ENCODE peak calls at places on chromosomes 13 and 19, in eight cellular contexts. One of them, this sample, is unnamed.

GRCh38 chr13:108985166-108985565 is 355.8 kb downstream of the MYO16 start:
- DNase-seq in T-helper 1 cell: no peak
- DNase-seq in stimulated activated CD8-positive, alpha-beta memory T cell treated with anti-CD3 and anti-CD28 coated beads, Interleukin-4, amount 100 ng/mL, for 48 hours: no peak
- DNase-seq in stimulated activated CD4-positive, alpha-beta T cell treated with anti-CD3 and anti-CD28 coated beads, Interleukin-15, amount 100 ng/mL, for 1 hour: no peak
- DNase-seq in right atrium auricular region: no peak
- DNase-seq in heart left ventricle: no peak
- DNase-seq in left cardiac atrium: no peak
- DNase-seq in COLO829: no peak
- DNase-seq in this sample: no peak

GRCh38 chr19:38650180-38650775 is 2.8 kb downstream of the ACTN4 start:
- DNase-seq in stimulated activated CD4-positive, alpha-beta T cell treated with anti-CD3 and anti-CD28 coated beads, Interleukin-15, amount 100 ng/mL, for 1 hour: no peak
- DNase-seq in COLO829: no peak
- DNase-seq in stimulated activated CD8-positive, alpha-beta memory T cell treated with anti-CD3 and anti-CD28 coated beads, Interleukin-4, amount 100 ng/mL, for 48 hours: no peak
- DNase-seq in right atrium auricular region: no peak
- DNase-seq in T-helper 1 cell: no peak
- DNase-seq in left cardiac atrium: no peak
- DNase-seq in heart left ventricle: no peak
- DNase-seq in this sample: no peak

GRCh38 chr13:49567501-49567900 is 17.9 kb downstream of the RCBTB1 start:
- DNase-seq in COLO829: no peak
- DNase-seq in right atrium auricular region: no peak
- DNase-seq in left cardiac atrium: no peak
- DNase-seq in stimulated activated CD8-positive, alpha-beta memory T cell treated with anti-CD3 and anti-CD28 coated beads, Interleukin-4, amount 100 ng/mL, for 48 hours: no peak
- DNase-seq in T-helper 1 cell: no peak
- DNase-seq in stimulated activated CD4-positive, alpha-beta T cell treated with anti-CD3 and anti-CD28 coated beads, Interleukin-15, amount 100 ng/mL, for 1 hour: no peak
- DNase-seq in heart left ventricle: no peak
- DNase-seq in this sample: no peak

GRCh38 chr19:4534836-4535658 is at the start of gene PLIN5:
- DNase-seq in right atrium auricular region: peak; percentile 66
- DNase-seq in stimulated activated CD8-positive, alpha-beta memory T cell treated with anti-CD3 and anti-CD28 coated beads, Interleukin-4, amount 100 ng/mL, for 48 hours: peak; percentile 74
- DNase-seq in COLO829: peak; percentile 92
- DNase-seq in T-helper 1 cell: no peak
- DNase-seq in heart left ventricle: peak; percentile 79
- DNase-seq in left cardiac atrium: peak; percentile 86
- DNase-seq in stimulated activated CD4-positive, alpha-beta T cell treated with anti-CD3 and anti-CD28 coated beads, Interleukin-15, amount 100 ng/mL, for 1 hour: no peak
- DNase-seq in this sample: peak; percentile 44

GRCh38 chr13:75258159-75258782 is 223.7 kb downstream of the TBC1D4 start:
- DNase-seq in heart left ventricle: no peak
- DNase-seq in right atrium auricular region: no peak
- DNase-seq in T-helper 1 cell: no peak
- DNase-seq in stimulated activated CD4-positive, alpha-beta T cell treated with anti-CD3 and anti-CD28 coated beads, Interleukin-15, amount 100 ng/mL, for 1 hour: no peak
- DNase-seq in COLO829: peak; percentile 17
- DNase-seq in left cardiac atrium: no peak
- DNase-seq in stimulated activated CD8-positive, alpha-beta memory T cell treated with anti-CD3 and anti-CD28 coated beads, Interleukin-4, amount 100 ng/mL, for 48 hours: no peak
- DNase-seq in this sample: peak; percentile 37

GRCh38 chr19:10655457-10656312 is 1.5 kb downstream of the ILF3 start:
- DNase-seq in stimulated activated CD4-positive, alpha-beta T cell treated with anti-CD3 and anti-CD28 coated beads, Interleukin-15, amount 100 ng/mL, for 1 hour: no peak
- DNase-seq in stimulated activated CD8-positive, alpha-beta memory T cell treated with anti-CD3 and anti-CD28 coated beads, Interleukin-4, amount 100 ng/mL, for 48 hours: peak; percentile 34
- DNase-seq in heart left ventricle: no peak
- DNase-seq in T-helper 1 cell: no peak
- DNase-seq in right atrium auricular region: no peak
- DNase-seq in left cardiac atrium: no peak
- DNase-seq in COLO829: no peak
- DNase-seq in this sample: no peak

GRCh38 chr13:99312493-99312883 is 5.3 kb upstream of the GPR183 start:
- DNase-seq in heart left ventricle: peak; percentile 61
- DNase-seq in T-helper 1 cell: no peak
- DNase-seq in left cardiac atrium: peak; percentile 62
- DNase-seq in COLO829: no peak
- DNase-seq in stimulated activated CD4-positive, alpha-beta T cell treated with anti-CD3 and anti-CD28 coated beads, Interleukin-15, amount 100 ng/mL, for 1 hour: no peak
- DNase-seq in stimulated activated CD8-positive, alpha-beta memory T cell treated with anti-CD3 and anti-CD28 coated beads, Interleukin-4, amount 100 ng/mL, for 48 hours: no peak
- DNase-seq in right atrium auricular region: peak; percentile 85
- DNase-seq in this sample: peak; percentile 81

GRCh38 chr13:59437902-59438301 is 725.8 kb downstream of the DIAPH3 start:
- DNase-seq in right atrium auricular region: no peak
- DNase-seq in stimulated activated CD4-positive, alpha-beta T cell treated with anti-CD3 and anti-CD28 coated beads, Interleukin-15, amount 100 ng/mL, for 1 hour: no peak
- DNase-seq in T-helper 1 cell: no peak
- DNase-seq in COLO829: no peak
- DNase-seq in left cardiac atrium: no peak
- DNase-seq in heart left ventricle: no peak
- DNase-seq in stimulated activated CD8-positive, alpha-beta memory T cell treated with anti-CD3 and anti-CD28 coated beads, Interleukin-4, amount 100 ng/mL, for 48 hours: no peak
- DNase-seq in this sample: no peak

GRCh38 chr13:79772811-79773210 is 291.9 kb downstream of the NDFIP2 start:
- DNase-seq in left cardiac atrium: no peak
- DNase-seq in COLO829: no peak
- DNase-seq in heart left ventricle: no peak
- DNase-seq in right atrium auricular region: no peak
- DNase-seq in stimulated activated CD8-positive, alpha-beta memory T cell treated with anti-CD3 and anti-CD28 coated beads, Interleukin-4, amount 100 ng/mL, for 48 hours: no peak
- DNase-seq in stimulated activated CD4-positive, alpha-beta T cell treated with anti-CD3 and anti-CD28 coated beads, Interleukin-15, amount 100 ng/mL, for 1 hour: no peak
- DNase-seq in T-helper 1 cell: no peak
- DNase-seq in this sample: no peak

GRCh38 chr13:51849145-51850101 is 4.4 kb upstream of the TMEM272 start:
- DNase-seq in COLO829: peak; percentile 43
- DNase-seq in right atrium auricular region: no peak
- DNase-seq in T-helper 1 cell: no peak
- DNase-seq in stimulated activated CD4-positive, alpha-beta T cell treated with anti-CD3 and anti-CD28 coated beads, Interleukin-15, amount 100 ng/mL, for 1 hour: no peak
- DNase-seq in left cardiac atrium: no peak
- DNase-seq in stimulated activated CD8-positive, alpha-beta memory T cell treated with anti-CD3 and anti-CD28 coated beads, Interleukin-4, amount 100 ng/mL, for 48 hours: peak; percentile 70
- DNase-seq in heart left ventricle: no peak
- DNase-seq in this sample: no peak

GRCh38 chr13:113545455-113545930 is 39.1 kb upstream of the TFDP1 start:
- DNase-seq in stimulated activated CD8-positive, alpha-beta memory T cell treated with anti-CD3 and anti-CD28 coated beads, Interleukin-4, amount 100 ng/mL, for 48 hours: no peak
- DNase-seq in left cardiac atrium: no peak
- DNase-seq in right atrium auricular region: no peak
- DNase-seq in T-helper 1 cell: no peak
- DNase-seq in COLO829: no peak
- DNase-seq in heart left ventricle: peak; percentile 20
- DNase-seq in stimulated activated CD4-positive, alpha-beta T cell treated with anti-CD3 and anti-CD28 coated beads, Interleukin-15, amount 100 ng/mL, for 1 hour: no peak
- DNase-seq in this sample: no peak

GRCh38 chr13:46679369-46680180 is 117.4 kb downstream of the ESD start:
- DNase-seq in T-helper 1 cell: no peak
- DNase-seq in stimulated activated CD8-positive, alpha-beta memory T cell treated with anti-CD3 and anti-CD28 coated beads, Interleukin-4, amount 100 ng/mL, for 48 hours: peak; percentile 36
- DNase-seq in stimulated activated CD4-positive, alpha-beta T cell treated with anti-CD3 and anti-CD28 coated beads, Interleukin-15, amount 100 ng/mL, for 1 hour: no peak
- DNase-seq in left cardiac atrium: no peak
- DNase-seq in COLO829: no peak
- DNase-seq in right atrium auricular region: no peak
- DNase-seq in heart left ventricle: no peak
- DNase-seq in this sample: no peak

GRCh38 chr13:32791545-32792172 is 205.4 kb downstream of the PDS5B start:
- DNase-seq in T-helper 1 cell: no peak
- DNase-seq in stimulated activated CD8-positive, alpha-beta memory T cell treated with anti-CD3 and anti-CD28 coated beads, Interleukin-4, amount 100 ng/mL, for 48 hours: peak; percentile 45
- DNase-seq in COLO829: no peak
- DNase-seq in heart left ventricle: no peak
- DNase-seq in left cardiac atrium: no peak
- DNase-seq in right atrium auricular region: no peak
- DNase-seq in stimulated activated CD4-positive, alpha-beta T cell treated with anti-CD3 and anti-CD28 coated beads, Interleukin-15, amount 100 ng/mL, for 1 hour: no peak
- DNase-seq in this sample: no peak

GRCh38 chr19:41422955-41423354 is 4.2 kb downstream of the B3GNT8 start:
- DNase-seq in stimulated activated CD4-positive, alpha-beta T cell treated with anti-CD3 and anti-CD28 coated beads, Interleukin-15, amount 100 ng/mL, for 1 hour: no peak
- DNase-seq in COLO829: no peak
- DNase-seq in heart left ventricle: no peak
- DNase-seq in right atrium auricular region: no peak
- DNase-seq in left cardiac atrium: no peak
- DNase-seq in stimulated activated CD8-positive, alpha-beta memory T cell treated with anti-CD3 and anti-CD28 coated beads, Interleukin-4, amount 100 ng/mL, for 48 hours: no peak
- DNase-seq in T-helper 1 cell: no peak
- DNase-seq in this sample: no peak

GRCh38 chr13:35881360-35881759 is 249.8 kb downstream of the DCLK1 start:
- DNase-seq in left cardiac atrium: no peak
- DNase-seq in stimulated activated CD4-positive, alpha-beta T cell treated with anti-CD3 and anti-CD28 coated beads, Interleukin-15, amount 100 ng/mL, for 1 hour: no peak
- DNase-seq in right atrium auricular region: no peak
- DNase-seq in stimulated activated CD8-positive, alpha-beta memory T cell treated with anti-CD3 and anti-CD28 coated beads, Interleukin-4, amount 100 ng/mL, for 48 hours: no peak
- DNase-seq in COLO829: no peak
- DNase-seq in heart left ventricle: no peak
- DNase-seq in T-helper 1 cell: no peak
- DNase-seq in this sample: no peak

GRCh38 chr19:4373601-4374441 is 26.5 kb downstream of the SH3GL1 start:
- DNase-seq in heart left ventricle: peak; percentile 61
- DNase-seq in stimulated activated CD4-positive, alpha-beta T cell treated with anti-CD3 and anti-CD28 coated beads, Interleukin-15, amount 100 ng/mL, for 1 hour: no peak
- DNase-seq in right atrium auricular region: peak; percentile 87
- DNase-seq in left cardiac atrium: peak; percentile 65
- DNase-seq in T-helper 1 cell: no peak
- DNase-seq in COLO829: no peak
- DNase-seq in stimulated activated CD8-positive, alpha-beta memory T cell treated with anti-CD3 and anti-CD28 coated beads, Interleukin-4, amount 100 ng/mL, for 48 hours: no peak
- DNase-seq in this sample: no peak

GRCh38 chr13:111589321-111589720 is 268.9 kb downstream of the TEX29 start:
- DNase-seq in stimulated activated CD8-positive, alpha-beta memory T cell treated with anti-CD3 and anti-CD28 coated beads, Interleukin-4, amount 100 ng/mL, for 48 hours: no peak
- DNase-seq in heart left ventricle: no peak
- DNase-seq in right atrium auricular region: no peak
- DNase-seq in COLO829: no peak
- DNase-seq in left cardiac atrium: no peak
- DNase-seq in T-helper 1 cell: no peak
- DNase-seq in stimulated activated CD4-positive, alpha-beta T cell treated with anti-CD3 and anti-CD28 coated beads, Interleukin-15, amount 100 ng/mL, for 1 hour: no peak
- DNase-seq in this sample: no peak

GRCh38 chr13:43360911-43361605 is 337.7 kb downstream of the DNAJC15 start:
- DNase-seq in stimulated activated CD8-positive, alpha-beta memory T cell treated with anti-CD3 and anti-CD28 coated beads, Interleukin-4, amount 100 ng/mL, for 48 hours: no peak
- DNase-seq in heart left ventricle: no peak
- DNase-seq in COLO829: peak; percentile 66
- DNase-seq in left cardiac atrium: no peak
- DNase-seq in T-helper 1 cell: no peak
- DNase-seq in stimulated activated CD4-positive, alpha-beta T cell treated with anti-CD3 and anti-CD28 coated beads, Interleukin-15, amount 100 ng/mL, for 1 hour: no peak
- DNase-seq in right atrium auricular region: no peak
- DNase-seq in this sample: no peak

GRCh38 chr19:34482380-34483250 is 1.1 kb downstream of the WTIP start:
- DNase-seq in stimulated activated CD4-positive, alpha-beta T cell treated with anti-CD3 and anti-CD28 coated beads, Interleukin-15, amount 100 ng/mL, for 1 hour: no peak
- DNase-seq in right atrium auricular region: no peak
- DNase-seq in stimulated activated CD8-positive, alpha-beta memory T cell treated with anti-CD3 and anti-CD28 coated beads, Interleukin-4, amount 100 ng/mL, for 48 hours: no peak
- DNase-seq in T-helper 1 cell: no peak
- DNase-seq in heart left ventricle: no peak
- DNase-seq in COLO829: no peak
- DNase-seq in left cardiac atrium: peak; percentile 61
- DNase-seq in this sample: no peak

GRCh38 chr19:46861691-46862503 is 1.1 kb downstream of the ARHGAP35 start:
- DNase-seq in stimulated activated CD4-positive, alpha-beta T cell treated with anti-CD3 and anti-CD28 coated beads, Interleukin-15, amount 100 ng/mL, for 1 hour: no peak
- DNase-seq in left cardiac atrium: no peak
- DNase-seq in T-helper 1 cell: no peak
- DNase-seq in heart left ventricle: peak; percentile 25
- DNase-seq in stimulated activated CD8-positive, alpha-beta memory T cell treated with anti-CD3 and anti-CD28 coated beads, Interleukin-4, amount 100 ng/mL, for 48 hours: peak; percentile 32
- DNase-seq in COLO829: no peak
- DNase-seq in right atrium auricular region: no peak
- DNase-seq in this sample: no peak

GRCh38 chr13:88908896-88909535 is 1237.8 kb downstream of the SLITRK5 start:
- DNase-seq in stimulated activated CD4-positive, alpha-beta T cell treated with anti-CD3 and anti-CD28 coated beads, Interleukin-15, amount 100 ng/mL, for 1 hour: no peak
- DNase-seq in left cardiac atrium: peak; percentile 19
- DNase-seq in right atrium auricular region: no peak
- DNase-seq in T-helper 1 cell: no peak
- DNase-seq in stimulated activated CD8-positive, alpha-beta memory T cell treated with anti-CD3 and anti-CD28 coated beads, Interleukin-4, amount 100 ng/mL, for 48 hours: no peak
- DNase-seq in heart left ventricle: no peak
- DNase-seq in COLO829: peak; percentile 15
- DNase-seq in this sample: peak; percentile 99

GRCh38 chr13:100156786-100157185 is 67.9 kb downstream of the PCCA start:
- DNase-seq in stimulated activated CD8-positive, alpha-beta memory T cell treated with anti-CD3 and anti-CD28 coated beads, Interleukin-4, amount 100 ng/mL, for 48 hours: no peak
- DNase-seq in COLO829: no peak
- DNase-seq in T-helper 1 cell: no peak
- DNase-seq in right atrium auricular region: no peak
- DNase-seq in heart left ventricle: no peak
- DNase-seq in stimulated activated CD4-positive, alpha-beta T cell treated with anti-CD3 and anti-CD28 coated beads, Interleukin-15, amount 100 ng/mL, for 1 hour: no peak
- DNase-seq in left cardiac atrium: no peak
- DNase-seq in this sample: no peak

GRCh38 chr19:51807111-51807701 is 12.2 kb downstream of the FPR3 start:
- DNase-seq in COLO829: no peak
- DNase-seq in stimulated activated CD8-positive, alpha-beta memory T cell treated with anti-CD3 and anti-CD28 coated beads, Interleukin-4, amount 100 ng/mL, for 48 hours: no peak
- DNase-seq in right atrium auricular region: no peak
- DNase-seq in stimulated activated CD4-positive, alpha-beta T cell treated with anti-CD3 and anti-CD28 coated beads, Interleukin-15, amount 100 ng/mL, for 1 hour: no peak
- DNase-seq in heart left ventricle: no peak
- DNase-seq in T-helper 1 cell: no peak
- DNase-seq in left cardiac atrium: no peak
- DNase-seq in this sample: no peak

GRCh38 chr19:58183822-58184215 is 958 bp downstream of the ZNF274 start:
- DNase-seq in COLO829: no peak
- DNase-seq in right atrium auricular region: no peak
- DNase-seq in stimulated activated CD4-positive, alpha-beta T cell treated with anti-CD3 and anti-CD28 coated beads, Interleukin-15, amount 100 ng/mL, for 1 hour: no peak
- DNase-seq in stimulated activated CD8-positive, alpha-beta memory T cell treated with anti-CD3 and anti-CD28 coated beads, Interleukin-4, amount 100 ng/mL, for 48 hours: no peak
- DNase-seq in T-helper 1 cell: no peak
- DNase-seq in heart left ventricle: no peak
- DNase-seq in left cardiac atrium: no peak
- DNase-seq in this sample: no peak

GRCh38 chr13:27505792-27506191 is 55.4 kb upstream of the MTIF3 start:
- DNase-seq in left cardiac atrium: no peak
- DNase-seq in stimulated activated CD4-positive, alpha-beta T cell treated with anti-CD3 and anti-CD28 coated beads, Interleukin-15, amount 100 ng/mL, for 1 hour: no peak
- DNase-seq in stimulated activated CD8-positive, alpha-beta memory T cell treated with anti-CD3 and anti-CD28 coated beads, Interleukin-4, amount 100 ng/mL, for 48 hours: no peak
- DNase-seq in right atrium auricular region: no peak
- DNase-seq in COLO829: no peak
- DNase-seq in heart left ventricle: no peak
- DNase-seq in T-helper 1 cell: no peak
- DNase-seq in this sample: no peak

GRCh38 chr19:24074720-24075119 is 12.3 kb upstream of the ZNF254 start:
- DNase-seq in COLO829: no peak
- DNase-seq in heart left ventricle: no peak
- DNase-seq in stimulated activated CD8-positive, alpha-beta memory T cell treated with anti-CD3 and anti-CD28 coated beads, Interleukin-4, amount 100 ng/mL, for 48 hours: no peak
- DNase-seq in T-helper 1 cell: no peak
- DNase-seq in stimulated activated CD4-positive, alpha-beta T cell treated with anti-CD3 and anti-CD28 coated beads, Interleukin-15, amount 100 ng/mL, for 1 hour: no peak
- DNase-seq in left cardiac atrium: no peak
- DNase-seq in right atrium auricular region: no peak
- DNase-seq in this sample: no peak

GRCh38 chr13:35512271-35512920 is 35.9 kb upstream of the MAB21L1 start:
- DNase-seq in COLO829: no peak
- DNase-seq in stimulated activated CD8-positive, alpha-beta memory T cell treated with anti-CD3 and anti-CD28 coated beads, Interleukin-4, amount 100 ng/mL, for 48 hours: no peak
- DNase-seq in heart left ventricle: no peak
- DNase-seq in T-helper 1 cell: no peak
- DNase-seq in left cardiac atrium: no peak
- DNase-seq in stimulated activated CD4-positive, alpha-beta T cell treated with anti-CD3 and anti-CD28 coated beads, Interleukin-15, amount 100 ng/mL, for 1 hour: no peak
- DNase-seq in right atrium auricular region: peak; percentile 63
- DNase-seq in this sample: no peak

GRCh38 chr19:38977445-38978314 is 2.1 kb upstream of the FBXO17 start:
- DNase-seq in T-helper 1 cell: no peak
- DNase-seq in stimulated activated CD4-positive, alpha-beta T cell treated with anti-CD3 and anti-CD28 coated beads, Interleukin-15, amount 100 ng/mL, for 1 hour: no peak
- DNase-seq in right atrium auricular region: no peak
- DNase-seq in left cardiac atrium: no peak
- DNase-seq in stimulated activated CD8-positive, alpha-beta memory T cell treated with anti-CD3 and anti-CD28 coated beads, Interleukin-4, amount 100 ng/mL, for 48 hours: peak; percentile 79
- DNase-seq in COLO829: no peak
- DNase-seq in heart left ventricle: no peak
- DNase-seq in this sample: no peak

GRCh38 chr13:37534181-37534580 is 64.4 kb downstream of the POSTN start:
- DNase-seq in right atrium auricular region: no peak
- DNase-seq in T-helper 1 cell: no peak
- DNase-seq in COLO829: no peak
- DNase-seq in stimulated activated CD4-positive, alpha-beta T cell treated with anti-CD3 and anti-CD28 coated beads, Interleukin-15, amount 100 ng/mL, for 1 hour: no peak
- DNase-seq in left cardiac atrium: no peak
- DNase-seq in stimulated activated CD8-positive, alpha-beta memory T cell treated with anti-CD3 and anti-CD28 coated beads, Interleukin-4, amount 100 ng/mL, for 48 hours: no peak
- DNase-seq in heart left ventricle: no peak
- DNase-seq in this sample: no peak

GRCh38 chr13:100361504-100361903 is 227.1 kb downstream of the GGACT start:
- DNase-seq in stimulated activated CD8-positive, alpha-beta memory T cell treated with anti-CD3 and anti-CD28 coated beads, Interleukin-4, amount 100 ng/mL, for 48 hours: no peak
- DNase-seq in left cardiac atrium: no peak
- DNase-seq in T-helper 1 cell: no peak
- DNase-seq in COLO829: no peak
- DNase-seq in heart left ventricle: no peak
- DNase-seq in right atrium auricular region: no peak
- DNase-seq in stimulated activated CD4-positive, alpha-beta T cell treated with anti-CD3 and anti-CD28 coated beads, Interleukin-15, amount 100 ng/mL, for 1 hour: no peak
- DNase-seq in this sample: no peak

GRCh38 chr13:21576424-21576823 is 27.5 kb downstream of the MICU2 start:
- DNase-seq in stimulated activated CD4-positive, alpha-beta T cell treated with anti-CD3 and anti-CD28 coated beads, Interleukin-15, amount 100 ng/mL, for 1 hour: no peak
- DNase-seq in COLO829: no peak
- DNase-seq in left cardiac atrium: no peak
- DNase-seq in right atrium auricular region: no peak
- DNase-seq in T-helper 1 cell: no peak
- DNase-seq in stimulated activated CD8-positive, alpha-beta memory T cell treated with anti-CD3 and anti-CD28 coated beads, Interleukin-4, amount 100 ng/mL, for 48 hours: no peak
- DNase-seq in heart left ventricle: no peak
- DNase-seq in this sample: no peak

GRCh38 chr13:27442071-27442647 is 8.2 kb downstream of the MTIF3 start:
- DNase-seq in stimulated activated CD4-positive, alpha-beta T cell treated with anti-CD3 and anti-CD28 coated beads, Interleukin-15, amount 100 ng/mL, for 1 hour: no peak
- DNase-seq in T-helper 1 cell: peak; percentile 28
- DNase-seq in right atrium auricular region: no peak
- DNase-seq in left cardiac atrium: no peak
- DNase-seq in heart left ventricle: no peak
- DNase-seq in COLO829: no peak
- DNase-seq in stimulated activated CD8-positive, alpha-beta memory T cell treated with anti-CD3 and anti-CD28 coated beads, Interleukin-4, amount 100 ng/mL, for 48 hours: no peak
- DNase-seq in this sample: no peak

GRCh38 chr13:88590574-88590973 is 919.4 kb downstream of the SLITRK5 start:
- DNase-seq in stimulated activated CD4-positive, alpha-beta T cell treated with anti-CD3 and anti-CD28 coated beads, Interleukin-15, amount 100 ng/mL, for 1 hour: no peak
- DNase-seq in stimulated activated CD8-positive, alpha-beta memory T cell treated with anti-CD3 and anti-CD28 coated beads, Interleukin-4, amount 100 ng/mL, for 48 hours: no peak
- DNase-seq in left cardiac atrium: no peak
- DNase-seq in right atrium auricular region: no peak
- DNase-seq in heart left ventricle: no peak
- DNase-seq in COLO829: no peak
- DNase-seq in T-helper 1 cell: no peak
- DNase-seq in this sample: no peak

GRCh38 chr13:36298535-36299068 is 988 bp upstream of the CCDC169 start:
- DNase-seq in stimulated activated CD8-positive, alpha-beta memory T cell treated with anti-CD3 and anti-CD28 coated beads, Interleukin-4, amount 100 ng/mL, for 48 hours: no peak
- DNase-seq in left cardiac atrium: no peak
- DNase-seq in right atrium auricular region: no peak
- DNase-seq in stimulated activated CD4-positive, alpha-beta T cell treated with anti-CD3 and anti-CD28 coated beads, Interleukin-15, amount 100 ng/mL, for 1 hour: no peak
- DNase-seq in COLO829: no peak
- DNase-seq in T-helper 1 cell: no peak
- DNase-seq in heart left ventricle: no peak
- DNase-seq in this sample: no peak

This sample was measured in SHP77 treated with DMSO at 0.1 percent for 48 hours.